ENCODE peak calls at places on chromosomes 7 and 10, in six cellular contexts. R, E, A, N, K and D are unnamed samples.

GRCh38 chr10:69362471-69362954 is 54.2 kb downstream of the TACR2 start:
- DNase-seq in E (peak), R (peak), N (no peak), K (peak), A (no peak), D (no peak)

GRCh38 chr7:131502810-131503545 is 53.5 kb downstream of the PODXL start:
- DNase-seq in R (no peak), E (no peak), A (peak), N (peak), K (peak), D (no peak)

GRCh38 chr7:22469371-22470143 is 30.4 kb downstream of the STEAP1B start:
- DNase-seq in R (no peak), A (no peak), K (no peak), N (no peak), E (no peak), D (no peak)

GRCh38 chr7:159192761-159193453 is 48.2 kb upstream of the VIPR2 start:
- DNase-seq in A (no peak), E (no peak), N (no peak), R (no peak), K (no peak), D (no peak)

GRCh38 chr7:22153427-22154106 is 203.4 kb downstream of the RAPGEF5 start:
- DNase-seq in R (no peak), A (no peak), E (no peak), N (no peak), K (no peak), D (no peak)

GRCh38 chr7:27916372-27916771 is 176.4 kb downstream of the TAX1BP1 start:
- DNase-seq in K (no peak), N (no peak), A (no peak), R (peak), E (no peak), D (no peak)

GRCh38 chr7:20176552-20177242 is 40.5 kb downstream of the MACC1 start:
- DNase-seq in K (no peak), A (no peak), E (no peak), R (no peak), N (no peak), D (no peak)

GRCh38 chr7:69399038-69399800 is 199.1 kb upstream of the AUTS2 start:
- DNase-seq in N (no peak), R (no peak), E (no peak), K (no peak), A (no peak), D (no peak)

GRCh38 chr7:135659159-135659837 is 3.0 kb upstream of the STMP1 start:
- DNase-seq in K (peak), R (no peak), N (no peak), E (no peak), A (no peak), D (peak)

GRCh38 chr7:119377-120163 is 72.8 kb upstream of the FAM20C start:
- DNase-seq in K (no peak), R (no peak), E (no peak), A (no peak), N (no peak), D (no peak)

GRCh38 chr7:120591-120991 is 71.8 kb upstream of the FAM20C start:
- DNase-seq in E (peak), N (no peak), A (no peak), K (no peak), R (no peak), D (no peak)

GRCh38 chr7:121406-121805 is 71.0 kb upstream of the FAM20C start:
- DNase-seq in N (no peak), E (no peak), A (no peak), R (no peak), K (no peak), D (peak)

GRCh38 chr7:120164-120555 is 72.2 kb upstream of the FAM20C start:
- DNase-seq in A (no peak), N (no peak), K (no peak), R (no peak), E (peak), D (no peak)

DNA sequence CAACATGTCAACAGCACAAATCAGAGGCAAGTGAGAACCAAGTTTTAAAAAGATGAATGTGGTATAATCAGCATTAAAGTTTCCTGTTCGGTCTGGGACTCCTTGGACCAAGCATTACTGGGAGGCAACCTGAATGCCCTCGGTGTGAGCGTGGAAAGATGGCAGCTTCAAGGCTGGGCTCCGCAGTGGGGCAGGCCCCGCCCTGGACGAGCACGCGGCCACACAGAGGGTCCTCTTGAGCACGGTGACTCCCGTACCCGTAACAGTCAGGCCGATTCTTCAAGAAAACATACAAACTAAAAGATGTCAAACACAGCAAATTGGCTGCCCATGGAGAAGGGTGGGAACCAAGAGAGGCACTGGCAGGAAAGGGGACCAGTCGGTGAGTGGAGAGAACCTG is 71.4 kb upstream of the FAM20C start:
- DNase-seq in E (no peak), N (no peak), R (no peak), A (no peak), K (no peak), D (no peak)
- TF ChIP-seq POLR2A in E (no peak), N (no peak), R (no peak), A (no peak), K (no peak), D (no peak)

GRCh38 chr10:79190740-79191261 is 122.0 kb downstream of the ZMIZ1 start:
- DNase-seq in R (no peak), K (no peak), N (no peak), A (no peak), E (no peak), D (no peak)

GRCh38 chr10:79189853-79190435 is 121.2 kb downstream of the ZMIZ1 start:
- DNase-seq in K (peak), A (no peak), R (no peak), E (no peak), N (no peak), D (no peak)

GRCh38 chr10:79193694-79194382 is 125.1 kb downstream of the ZMIZ1 start:
- DNase-seq in N (no peak), K (no peak), R (no peak), A (no peak), E (no peak), D (no peak)

GRCh38 chr10:79192677-79193003 is 123.9 kb downstream of the ZMIZ1 start:
- DNase-seq in A (no peak), R (no peak), N (no peak), E (no peak), K (peak), D (no peak)

DNA sequence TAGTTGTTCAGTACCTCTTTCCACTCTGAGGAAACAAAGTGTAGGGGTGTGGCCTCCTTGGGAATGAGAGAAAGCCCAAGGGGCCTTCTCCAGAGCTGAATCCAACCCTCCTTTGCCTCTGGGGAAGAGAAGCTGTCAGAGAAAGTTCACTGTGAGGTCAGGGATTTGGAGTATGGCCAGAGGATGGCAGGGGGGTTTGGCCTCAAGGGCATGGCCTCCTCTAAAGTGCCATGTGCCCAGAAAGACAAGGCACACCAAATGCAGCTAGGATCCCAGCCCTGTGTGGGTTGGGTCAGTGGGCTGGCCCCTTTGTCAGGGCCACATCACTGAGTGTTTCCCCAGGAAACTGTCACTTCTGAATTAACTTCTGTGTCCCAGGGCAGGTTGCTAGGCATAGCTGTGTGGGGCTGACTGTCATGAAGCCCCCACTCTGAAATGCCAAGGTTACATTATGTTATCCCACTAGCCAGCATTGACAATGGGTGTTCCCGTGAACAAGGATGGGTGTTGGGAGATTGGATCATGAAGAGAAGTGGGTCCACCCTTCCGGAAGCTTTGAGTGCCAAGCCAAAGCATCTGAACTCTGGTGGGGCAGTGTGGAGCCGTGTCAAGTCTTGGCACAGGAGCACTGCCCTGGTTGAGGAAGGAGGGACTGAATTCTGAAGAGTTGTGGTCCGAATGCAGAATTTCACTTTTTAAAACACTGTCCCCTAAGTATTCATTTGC is 123.3 kb downstream of the ZMIZ1 start:
- DNase-seq in E (no peak), R (no peak), N (no peak), K (no peak), A (no peak), D (no peak)
- TF ChIP-seq POLR2A in E (no peak), R (no peak), N (no peak), K (no peak), A (no peak), D (no peak)

GRCh38 chr7:156401617-156402016 is 239.0 kb upstream of the RNF32 start:
- DNase-seq in A (no peak), N (no peak), K (no peak), R (no peak), E (no peak), D (no peak)

GRCh38 chr7:156400046-156400445 is 240.5 kb upstream of the RNF32 start:
- DNase-seq in R (no peak), N (no peak), A (no peak), E (no peak), K (no peak), D (no peak)

GRCh38 chr7:156397249-156397648 is 243.3 kb upstream of the RNF32 start:
- DNase-seq in N (no peak), E (no peak), R (no peak), A (no peak), K (no peak), D (no peak)

GRCh38 chr7:156402255-156402654 is 238.3 kb upstream of the RNF32 start:
- DNase-seq in N (no peak), A (no peak), K (no peak), R (no peak), E (no peak), D (no peak)
- TF ChIP-seq POLR2A in N (no peak), A (no peak), K (no peak), R (no peak), E (no peak), D (no peak)

DNA sequence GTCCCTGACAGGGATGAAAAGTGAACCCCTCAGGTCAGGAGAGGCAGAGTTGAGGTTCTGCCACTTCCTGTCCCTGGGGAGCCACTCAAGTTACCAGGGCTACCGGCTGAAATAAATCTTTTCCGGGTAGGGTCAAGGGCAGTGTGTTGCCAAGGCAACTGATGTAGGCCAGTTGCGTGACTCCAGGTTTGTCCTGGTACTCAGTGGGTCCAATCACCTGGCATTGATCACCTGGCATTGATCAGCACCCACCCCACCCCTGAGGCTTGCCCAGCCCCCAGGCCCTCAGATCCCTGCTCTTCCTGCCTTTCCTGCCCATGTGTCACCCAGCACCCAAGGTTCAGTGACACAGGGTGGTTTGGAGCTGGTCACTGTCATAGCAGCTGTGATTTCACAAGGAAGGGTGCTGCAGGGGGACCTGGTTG is 5.9 kb downstream of the SAP25 start:
- DNase-seq in R (no peak), K (no peak), N (peak), A (peak), E (no peak), D (no peak)
- TF ChIP-seq POLR2A in R (no peak), K (no peak), N (no peak), A (no peak), E (no peak), D (no peak)

GRCh38 chr7:50653997-50654425 is 88.8 kb upstream of the DDC start:
- DNase-seq in N (peak), K (peak), E (peak), A (peak), R (no peak), D (no peak)
- TF ChIP-seq POLR2A in N (no peak), K (no peak), E (no peak), A (peak), R (no peak), D (no peak)

DNA sequence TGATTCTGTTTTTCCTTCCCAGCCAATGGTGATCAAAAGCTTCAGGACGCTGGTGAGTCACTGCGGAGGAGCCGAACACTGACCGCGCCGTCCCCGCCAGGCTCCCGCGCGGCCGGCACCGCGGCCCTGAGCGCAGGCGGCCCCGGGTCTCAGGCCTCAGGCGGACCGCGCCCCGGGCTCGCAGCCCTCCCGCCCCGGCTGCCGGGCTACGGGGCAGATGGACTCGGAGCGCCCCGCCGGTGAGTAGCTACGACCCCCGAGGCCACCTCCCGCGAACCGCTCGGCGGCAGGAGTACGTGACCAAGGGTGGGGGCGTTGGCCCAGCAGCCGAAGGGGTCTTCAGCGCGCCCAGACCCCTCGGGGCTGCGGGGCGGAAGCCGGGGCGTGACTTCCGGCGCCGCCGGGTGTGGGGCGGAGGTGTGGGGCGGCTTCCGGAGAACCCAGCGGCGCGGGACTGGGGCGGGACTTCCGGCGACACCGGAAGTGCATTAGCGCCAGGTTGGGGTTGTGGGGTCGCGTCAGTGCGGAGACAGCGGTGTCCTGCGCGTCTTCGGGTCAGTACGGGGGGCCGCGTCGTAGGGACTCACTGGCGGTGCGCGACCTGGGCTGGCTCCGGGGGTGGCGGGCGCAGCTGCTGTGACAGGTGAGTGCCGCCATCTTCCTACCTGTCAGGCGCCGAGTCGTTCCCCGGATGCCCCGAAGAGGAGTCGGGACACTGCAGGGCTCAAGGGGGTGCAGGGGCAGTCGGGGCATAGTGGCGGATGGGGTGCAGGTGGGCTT is at the start of gene WDR37:
- DNase-seq in R (peak), N (peak), K (peak), E (peak), A (peak), D (peak)
- TF ChIP-seq POLR2A in R (peak), N (peak), K (peak), E (no peak), A (peak), D (peak)